ENCODE peak calls at places on chromosomes 12 and 14, in six cellular contexts. Z is stimulated activated CD4-positive, alpha-beta T cell treated with anti-CD3 and anti-CD28 coated beads, Interleukin-15, amount 100 ng/mL, for 1 hour; G is T-helper 1 cell; O is A172; E is WTC11; S is Right ventricle myocardium superior. P is an unnamed sample.

GRCh38 chr14:72742682-72743195 is 151.2 kb downstream of the DPF3 start:
- DNase-seq in Z (no peak), G (no peak), O (no peak), E (no peak), S (no peak), P (no peak)

GRCh38 chr14:24441904-24442239 is 704 bp downstream of the SDR39U1 start:
- DNase-seq in G (no peak), O (peak), E (no peak), S (no peak), Z (no peak), P (no peak)

GRCh38 chr12:68040450-68041075 is 51.3 kb downstream of the IFNG-AS1 start:
- DNase-seq in S (no peak), E (peak), Z (peak), O (peak), G (peak), P (no peak)

GRCh38 chr14:59107819-59108218 is 80.6 kb upstream of the DAAM1 start:
- DNase-seq in O (no peak), G (no peak), E (no peak), S (no peak), Z (no peak), P (no peak)

GRCh38 chr12:9587903-9588600 is 19.7 kb downstream of the KLRB1 start:
- DNase-seq in E (no peak), G (no peak), Z (no peak), O (no peak), S (no peak), P (no peak)

GRCh38 chr12:72586456-72586855 is 314.3 kb downstream of the TRHDE start:
- DNase-seq in O (no peak), E (no peak), Z (no peak), S (no peak), G (no peak), P (no peak)

GRCh38 chr12:7162691-7163114 is 26.8 kb upstream of the PEX5 start:
- DNase-seq in O (no peak), S (no peak), G (no peak), E (peak), Z (no peak), P (no peak)

GRCh38 chr14:90091393-90091792 is 29.6 kb downstream of the KCNK13 start:
- DNase-seq in S (no peak), E (no peak), G (no peak), O (peak), Z (no peak), P (no peak)

GRCh38 chr12:116964004-116964739 is 53.4 kb downstream of the FBXW8 start:
- DNase-seq in S (no peak), G (no peak), E (no peak), Z (no peak), O (no peak), P (no peak)

GRCh38 chr12:3036901-3037600 is 40.1 kb upstream of the TSPAN9 start:
- DNase-seq in E (no peak), Z (no peak), O (no peak), S (no peak), G (no peak), P (no peak)

GRCh38 chr12:107402041-107403022 is 283.3 kb upstream of the PWP1 start:
- DNase-seq in Z (peak), O (peak), E (peak), S (no peak), G (peak), P (no peak)

GRCh38 chr12:93361159-93361919 is 16.4 kb upstream of the NUDT4 start:
- DNase-seq in G (no peak), Z (no peak), O (peak), E (no peak), S (peak), P (no peak)

GRCh38 chr14:89139404-89140247 is 277.4 kb downstream of the FOXN3 start:
- DNase-seq in S (no peak), G (no peak), E (peak), O (no peak), Z (no peak), P (no peak)

P was measured in activated B cell treated with CpG ODN at 0.5 μM for 24 hours.